ENCODE peak calls at places on chromosomes 16 and 17, in four cellular contexts. I, W, O and T are unnamed samples.
A peak's percentile ranks its signal among the peaks of the same experiment; 100 is the strongest.

GRCh38 chr16:3266873-3267537 is 10.6 kb upstream of the MEFV start:
- DNase-seq in I (peak; percentile 29), W (no peak), O (peak; percentile 58), T (peak; percentile 17)

GRCh38 chr17:41449008-41449407 is 8.2 kb upstream of the KRT38 start:
- DNase-seq in I (no peak), W (no peak), O (no peak), T (no peak)

GRCh38 chr16:3945751-3946603 is 65.5 kb upstream of the CREBBP start:
- DNase-seq in I (peak; percentile 33), W (no peak), O (peak; percentile 20), T (no peak)

GRCh38 chr16:3182608-3183444 is 5.2 kb upstream of the OR1F1 start:
- DNase-seq in I (no peak), W (peak; percentile 74), O (peak; percentile 70), T (no peak)

GRCh38 chr16:57867000-57867561 is 64.8 kb upstream of the KIFC3 start:
- DNase-seq in I (no peak), W (no peak), O (no peak), T (no peak)

GRCh38 chr17:29709861-29710849 is 87.4 kb upstream of the CORO6 start:
- DNase-seq in I (no peak), W (no peak), O (no peak), T (no peak)

GRCh38 chr17:55242481-55242880 is 22.3 kb upstream of the HLF start:
- DNase-seq in I (no peak), W (no peak), O (no peak), T (no peak)

GRCh38 chr17:46212634-46213435 is 19.6 kb upstream of the KANSL1 start:
- DNase-seq in I (peak; percentile 48), W (peak; percentile 71), O (peak; percentile 76), T (peak; percentile 51)

GRCh38 chr16:11966173-11966572 is 1.2 kb downstream of the TNFRSF17 start:
- DNase-seq in I (no peak), W (no peak), O (no peak), T (no peak)

GRCh38 chr16:67555795-67556212 is 6.5 kb upstream of the CTCF start:
- DNase-seq in I (peak; percentile 16), W (no peak), O (no peak), T (no peak)

GRCh38 chr17:72498671-72499210 is 377.9 kb downstream of the SOX9 start:
- DNase-seq in I (no peak), W (no peak), O (no peak), T (no peak)

GRCh38 chr16:75252946-75253911 is 1.8 kb upstream of the BCAR1 start:
- DNase-seq in I (no peak), W (no peak), O (no peak), T (no peak)

GRCh38 chr17:81021531-81022370 is 13.2 kb upstream of the BAIAP2 start:
- DNase-seq in I (no peak), W (no peak), O (no peak), T (no peak)

GRCh38 chr16:9065077-9065476 is 26.4 kb upstream of the HAPSTR1 start:
- DNase-seq in I (no peak), W (no peak), O (no peak), T (no peak)

GRCh38 chr17:488993-489757 is 136.6 kb upstream of the RPH3AL start:
- DNase-seq in I (peak; percentile 54), W (no peak), O (peak; percentile 37), T (peak; percentile 62)

GRCh38 chr16:57638381-57638780 is 10.0 kb downstream of the ADGRG1 start:
- DNase-seq in I (no peak), W (no peak), O (no peak), T (no peak)

GRCh38 chr17:62892870-62893338 is 73.1 kb upstream of the TANC2 start:
- DNase-seq in I (no peak), W (no peak), O (peak; percentile 20), T (peak; percentile 62)

GRCh38 chr17:41594363-41594915 is 7.7 kb upstream of the KRT14 start:
- DNase-seq in I (no peak), W (no peak), O (no peak), T (no peak)

GRCh38 chr17:68238894-68239293 is 8.9 kb upstream of the AMZ2 start:
- DNase-seq in I (no peak), W (no peak), O (no peak), T (no peak)

GRCh38 chr16:12027091-12027490 is 50.6 kb downstream of the SNX29 start:
- DNase-seq in I (peak; percentile 21), W (no peak), O (no peak), T (no peak)

GRCh38 chr16:27486760-27487159 is 63.0 kb downstream of the GTF3C1 start:
- DNase-seq in I (no peak), W (no peak), O (no peak), T (no peak)
- H3K36me3 ChIP-seq in I (peaks cover 51% of the 10 kb centered on the region), W (peaks cover 95% of the 10 kb centered on the region), O (peaks cover 74% of the 10 kb centered on the region), T (peaks cover 39% of the 10 kb centered on the region)

GRCh38 chr17:50057521-50057991 is 1.6 kb downstream of the ITGA3 start:
- DNase-seq in I (no peak), W (no peak), O (no peak), T (no peak)
- TF ChIP-seq TCF7L2 in I (no peak), W (no peak), O (no peak), T (no peak)

GRCh38 chr17:76614912-76615617 is 28.5 kb downstream of the ST6GALNAC1 start:
- DNase-seq in I (no peak), W (no peak), O (no peak), T (no peak)

GRCh38 chr17:76623271-76624146 is 20.0 kb downstream of the ST6GALNAC1 start:
- DNase-seq in I (peak; percentile 63), W (peak; percentile 80), O (peak; percentile 41), T (peak; percentile 30)

GRCh38 chr17:76612977-76613851 is 27.6 kb upstream of the ST6GALNAC2 start:
- DNase-seq in I (peak; percentile 99), W (peak; percentile 62), O (peak; percentile 94), T (no peak)

GRCh38 chr17:76612465-76612864 is 26.8 kb upstream of the ST6GALNAC2 start:
- DNase-seq in I (no peak), W (no peak), O (no peak), T (no peak)

GRCh38 chr17:76617838-76618237 is 25.7 kb downstream of the ST6GALNAC1 start:
- DNase-seq in I (no peak), W (no peak), O (no peak), T (no peak)
- H3K4me3 ChIP-seq in I (no peak overlapping the region), W (no peak overlapping the region), O (no peak overlapping the region), T (no peak overlapping the region)

GRCh38 chr16:69941251-69942098 is 9.7 kb upstream of the CLEC18A start:
- DNase-seq in I (no peak), W (no peak), O (no peak), T (no peak)

GRCh38 chr16:69938981-69939820 is 11.9 kb upstream of the CLEC18A start:
- DNase-seq in I (no peak), W (no peak), O (no peak), T (no peak)

GRCh38 chr16:69940676-69941075 is 10.5 kb upstream of the CLEC18A start:
- DNase-seq in I (no peak), W (no peak), O (no peak), T (no peak)

GRCh38 chr16:69942099-69942491 is 9.0 kb upstream of the CLEC18A start:
- DNase-seq in I (no peak), W (no peak), O (no peak), T (no peak)

DNA sequence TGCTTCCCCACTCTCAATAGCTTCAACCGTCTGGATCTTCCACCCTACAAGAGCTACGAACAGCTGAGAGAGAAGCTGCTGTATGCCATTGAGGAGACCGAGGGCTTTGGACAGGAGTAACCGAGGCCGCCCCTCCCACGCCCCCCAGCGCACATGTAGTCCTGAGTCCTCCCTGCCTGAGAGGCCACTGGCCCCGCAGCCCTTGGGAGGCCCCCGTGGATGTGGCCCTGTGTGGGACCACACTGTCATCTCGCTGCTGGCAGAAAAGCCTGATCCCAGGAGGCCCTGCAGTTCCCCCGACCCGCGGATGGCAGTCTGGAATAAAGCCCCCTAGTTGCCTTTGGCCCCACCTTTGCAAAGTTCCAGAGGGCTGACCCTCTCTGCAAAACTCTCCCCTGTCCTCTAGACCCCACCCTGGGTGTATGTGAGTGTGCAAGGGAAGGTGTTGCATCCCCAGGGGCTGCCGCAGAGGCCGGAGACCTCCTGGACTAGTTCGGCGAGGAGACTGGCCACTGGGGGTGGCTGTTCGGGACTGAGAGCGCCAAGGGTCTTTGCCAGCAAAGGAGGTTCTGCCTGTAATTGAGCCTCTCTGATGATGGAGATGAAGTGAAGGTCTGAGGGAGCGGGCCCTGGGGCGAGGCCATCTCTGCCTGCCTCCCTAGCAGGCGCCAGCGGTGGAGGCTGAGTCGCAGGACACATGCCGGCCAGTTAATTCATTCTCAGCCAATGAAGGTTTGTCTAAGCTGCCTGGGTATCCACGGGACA is 11.1 kb upstream of the CLEC18A start:
- DNase-seq in I (no peak), W (no peak), O (no peak), T (no peak)
- H3K36me3 ChIP-seq in I (no peaks in the 10 kb centered on the region), W (peaks cover 30% of the 10 kb centered on the region), O (peaks cover 34% of the 10 kb centered on the region), T (no peaks in the 10 kb centered on the region)

GRCh38 chr16:69187387-69187890 is 475 bp downstream of the SNTB2 start:
- DNase-seq in I (no peak), W (peak; percentile 49), O (no peak), T (no peak)

GRCh38 chr16:69190598-69190997 is 3.6 kb downstream of the SNTB2 start:
- DNase-seq in I (no peak), W (no peak), O (no peak), T (no peak)

GRCh38 chr16:69187891-69188451 is 1.0 kb downstream of the SNTB2 start:
- DNase-seq in I (no peak), W (peak; percentile 41), O (peak; percentile 14), T (no peak)

GRCh38 chr16:69190046-69190588 is 3.2 kb downstream of the SNTB2 start:
- DNase-seq in I (no peak), W (no peak), O (no peak), T (no peak)

DNA sequence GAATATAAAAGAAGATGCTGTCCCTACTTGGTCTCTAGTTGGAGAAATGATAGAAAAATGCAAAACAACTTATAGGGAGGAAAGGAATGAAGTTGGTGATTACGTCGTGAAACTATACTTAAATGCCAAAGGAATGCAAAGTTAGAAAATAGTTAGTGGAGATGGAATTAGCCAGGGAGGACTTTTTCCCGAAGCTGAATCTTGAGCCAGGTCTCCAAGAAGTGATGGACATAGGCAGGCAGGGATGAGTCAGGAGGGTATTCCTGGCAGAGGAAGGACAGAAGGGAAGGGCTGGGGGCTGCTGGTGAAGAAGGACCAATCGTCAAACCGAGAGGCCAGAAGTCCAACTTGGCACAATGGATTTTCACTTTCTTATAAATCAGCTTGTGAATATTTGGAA is 1.8 kb downstream of the SNTB2 start:
- DNase-seq in I (no peak), W (no peak), O (no peak), T (no peak)
- TF ChIP-seq TCF7L2 in I (no peak), W (no peak), O (no peak), T (no peak)